ENCODE peak calls at places on chromosomes 5 and 9, in six cellular contexts. S, M, O, Z, B and F are unnamed samples.
A peak's percentile ranks its signal among the peaks of the same experiment; 100 is the strongest.

GRCh38 chr5:55633574-55634203 is 78.4 kb downstream of the SLC38A9 start:
- DNase-seq in S (no peak), M (peak; percentile 54), O (no peak), Z (no peak), B (no peak), F (no peak)

GRCh38 chr5:141326088-141326854 is 4.0 kb upstream of the PCDHGA1 start:
- DNase-seq in S (peak; percentile 67), M (peak; percentile 63), O (no peak), Z (peak; percentile 32), B (peak; percentile 76), F (peak; percentile 48)

GRCh38 chr5:12023614-12024241 is 119.5 kb upstream of the CTNND2 start:
- DNase-seq in S (no peak), M (no peak), O (no peak), Z (no peak), B (no peak), F (no peak)

GRCh38 chr5:154400678-154401077 is 45.1 kb upstream of the SAP30L start:
- DNase-seq in S (no peak), M (no peak), O (no peak), Z (no peak), B (no peak), F (no peak)

GRCh38 chr9:133374612-133375115 is 1.2 kb downstream of the SURF4 start:
- DNase-seq in S (no peak), M (no peak), O (no peak), Z (no peak), B (no peak), F (no peak)

GRCh38 chr9:87516222-87516930 is 18.7 kb downstream of the DAPK1 start:
- DNase-seq in S (peak; percentile 49), M (peak; percentile 34), O (no peak), Z (peak; percentile 44), B (peak; percentile 86), F (peak; percentile 85)

GRCh38 chr5:35198681-35199080 is 31.6 kb downstream of the PRLR start:
- DNase-seq in S (no peak), M (no peak), O (no peak), Z (no peak), B (no peak), F (no peak)

GRCh38 chr5:147688965-147689364 is 93.6 kb downstream of the JAKMIP2 start:
- DNase-seq in S (no peak), M (peak; percentile 15), O (no peak), Z (peak; percentile 50), B (peak; percentile 88), F (peak; percentile 36)

GRCh38 chr9:81832571-81833285 is 95.5 kb upstream of the SPATA31D4 start:
- DNase-seq in S (no peak), M (no peak), O (no peak), Z (no peak), B (peak; percentile 82), F (no peak)

GRCh38 chr5:124932791-124933600 is 186.6 kb upstream of the ZNF608 start:
- DNase-seq in S (no peak), M (peak; percentile 62), O (no peak), Z (peak; percentile 74), B (peak; percentile 89), F (no peak)

GRCh38 chr9:112867275-112867991 is 23.2 kb downstream of the SLC46A2 start:
- DNase-seq in S (peak; percentile 68), M (peak; percentile 31), O (no peak), Z (no peak), B (no peak), F (peak; percentile 77)

GRCh38 chr9:95507456-95508241 is 9.1 kb downstream of the PTCH1 start:
- DNase-seq in S (no peak), M (peak; percentile 71), O (no peak), Z (peak; percentile 47), B (peak; percentile 78), F (peak; percentile 83)

GRCh38 chr9:297104-297794 is 82.6 kb downstream of the DOCK8 start:
- DNase-seq in S (no peak), M (peak; percentile 29), O (peak; percentile 19), Z (peak; percentile 60), B (no peak), F (no peak)

GRCh38 chr9:34793428-34793827 is 83.5 kb upstream of the CCL21 start:
- DNase-seq in S (no peak), M (no peak), O (no peak), Z (no peak), B (no peak), F (no peak)

DNA sequence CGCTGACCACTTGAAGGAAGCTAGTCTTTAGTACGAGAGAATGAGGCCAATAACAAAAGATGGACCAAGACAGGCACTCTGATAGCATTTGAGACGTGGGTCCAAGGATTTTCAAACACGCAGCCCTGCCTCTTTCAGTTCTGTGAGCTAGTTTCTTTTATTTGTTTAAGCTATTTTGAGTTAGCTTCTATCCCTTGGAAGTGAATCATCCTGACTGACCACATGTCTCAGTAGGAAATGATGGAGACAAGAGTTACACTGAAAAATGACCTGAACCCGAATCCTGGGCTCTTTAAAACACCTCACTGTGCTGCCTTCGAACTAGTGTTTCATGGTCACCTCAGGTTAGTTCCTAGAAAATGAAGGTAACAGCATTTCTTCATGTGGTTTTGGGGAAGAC is 9.9 kb downstream of the TEK start:
- DNase-seq in S (no peak), M (no peak), O (no peak), Z (no peak), B (no peak), F (no peak)
- TF ChIP-seq POLR2AphosphoS5 in S (no peak), M (no peak), O (no peak), Z (no peak), B (no peak), F (no peak)

GRCh38 chr5:172800088-172800551 is 29.1 kb upstream of the DUSP1 start:
- DNase-seq in S (no peak), M (peak; percentile 58), O (no peak), Z (peak; percentile 58), B (peak; percentile 84), F (peak; percentile 75)
- TF ChIP-seq POLR2A in S (no peak), M (peak; percentile 19), O (no peak), Z (no peak), B (no peak), F (no peak)

GRCh38 chr9:80557256-80557655 is 985.5 kb downstream of the TLE4 start:
- DNase-seq in S (no peak), M (no peak), O (no peak), Z (no peak), B (no peak), F (no peak)
- TF ChIP-seq POLR2AphosphoS5 in S (no peak), M (no peak), O (no peak), Z (no peak), B (no peak), F (no peak)

GRCh38 chr9:129007035-129007765 is 20.9 kb downstream of the SH3GLB2 start:
- DNase-seq in S (no peak), M (no peak), O (no peak), Z (no peak), B (peak; percentile 77), F (no peak)
- TF ChIP-seq POLR2A in S (peak; percentile 52), M (no peak), O (no peak), Z (no peak), B (no peak), F (no peak)